ENCODE peak calls at places on chromosome 3, in nine cellular contexts. One of them, this sample, is unnamed. For H3K4me1, the result is how much of the 10 kb centered on the place peaks cover.

GRCh38 chr3:87614998-87615397 is 338.6 kb upstream of the POU1F1 start:
- DNase-seq in prostate gland: no peak
- DNase-seq in adrenal gland: no peak
- DNase-seq in tibial nerve: no peak
- DNase-seq in heart left ventricle: no peak
- DNase-seq in sigmoid colon: no peak
- DNase-seq in HCT116: no peak
- DNase-seq in stomach: no peak
- DNase-seq in IMR-90: no peak
- DNase-seq in this sample: no peak

GRCh38 chr3:72639736-72640135 is 208.5 kb downstream of the SHQ1 start:
- DNase-seq in prostate gland: no peak
- DNase-seq in adrenal gland: no peak
- DNase-seq in tibial nerve: no peak
- DNase-seq in heart left ventricle: no peak
- DNase-seq in sigmoid colon: no peak
- DNase-seq in HCT116: no peak
- DNase-seq in stomach: no peak
- DNase-seq in IMR-90: no peak
- DNase-seq in this sample: no peak

GRCh38 chr3:66472313-66473134 is 28.3 kb downstream of the LRIG1 start:
- DNase-seq in prostate gland: peak
- DNase-seq in adrenal gland: no peak
- DNase-seq in tibial nerve: no peak
- DNase-seq in heart left ventricle: no peak
- DNase-seq in sigmoid colon: no peak
- DNase-seq in HCT116: no peak
- DNase-seq in stomach: no peak
- DNase-seq in IMR-90: peak
- DNase-seq in this sample: no peak

GRCh38 chr3:138950006-138950644 is 3.1 kb downstream of the FOXL2NB start:
- DNase-seq in prostate gland: no peak
- DNase-seq in adrenal gland: no peak
- DNase-seq in tibial nerve: no peak
- DNase-seq in heart left ventricle: no peak
- DNase-seq in sigmoid colon: no peak
- DNase-seq in HCT116: no peak
- DNase-seq in stomach: no peak
- DNase-seq in IMR-90: peak
- DNase-seq in this sample: no peak

GRCh38 chr3:56303508-56303907 is 164.8 kb downstream of the ERC2 start:
- DNase-seq in prostate gland: no peak
- DNase-seq in adrenal gland: no peak
- DNase-seq in tibial nerve: no peak
- DNase-seq in heart left ventricle: no peak
- DNase-seq in sigmoid colon: no peak
- DNase-seq in HCT116: peak
- DNase-seq in stomach: no peak
- DNase-seq in IMR-90: peak
- DNase-seq in this sample: no peak

GRCh38 chr3:42032693-42033349 is 58.3 kb upstream of the TRAK1 start:
- DNase-seq in prostate gland: peak
- DNase-seq in adrenal gland: peak
- DNase-seq in tibial nerve: peak
- DNase-seq in heart left ventricle: peak
- DNase-seq in sigmoid colon: peak
- DNase-seq in HCT116: no peak
- DNase-seq in stomach: peak
- DNase-seq in IMR-90: peak
- DNase-seq in this sample: peak

GRCh38 chr3:148735597-148735996 is 37.9 kb downstream of the AGTR1 start:
- DNase-seq in prostate gland: no peak
- DNase-seq in adrenal gland: no peak
- DNase-seq in tibial nerve: no peak
- DNase-seq in heart left ventricle: no peak
- DNase-seq in sigmoid colon: no peak
- DNase-seq in HCT116: no peak
- DNase-seq in stomach: no peak
- DNase-seq in IMR-90: no peak
- DNase-seq in this sample: no peak

GRCh38 chr3:134798681-134799311 is 3.7 kb downstream of the EPHB1 start:
- DNase-seq in prostate gland: no peak
- DNase-seq in adrenal gland: no peak
- DNase-seq in tibial nerve: no peak
- DNase-seq in heart left ventricle: no peak
- DNase-seq in sigmoid colon: no peak
- DNase-seq in HCT116: no peak
- DNase-seq in stomach: no peak
- DNase-seq in IMR-90: no peak
- DNase-seq in this sample: no peak

GRCh38 chr3:61250784-61251173 is 473 bp downstream of the FHIT start:
- DNase-seq in prostate gland: peak
- DNase-seq in adrenal gland: peak
- DNase-seq in tibial nerve: peak
- DNase-seq in heart left ventricle: peak
- DNase-seq in sigmoid colon: peak
- DNase-seq in HCT116: peak
- DNase-seq in stomach: no peak
- DNase-seq in IMR-90: no peak
- DNase-seq in this sample: peak

GRCh38 chr3:13189639-13190375 is 116.6 kb upstream of the IQSEC1 start:
- DNase-seq in prostate gland: no peak
- DNase-seq in adrenal gland: peak
- DNase-seq in tibial nerve: no peak
- DNase-seq in heart left ventricle: no peak
- DNase-seq in sigmoid colon: peak
- DNase-seq in HCT116: no peak
- DNase-seq in stomach: no peak
- DNase-seq in IMR-90: peak
- DNase-seq in this sample: no peak

GRCh38 chr3:185757176-185757575 is 67.7 kb downstream of the IGF2BP2 start:
- DNase-seq in prostate gland: no peak
- DNase-seq in adrenal gland: no peak
- DNase-seq in tibial nerve: no peak
- DNase-seq in heart left ventricle: no peak
- DNase-seq in sigmoid colon: no peak
- DNase-seq in HCT116: no peak
- DNase-seq in stomach: no peak
- DNase-seq in IMR-90: no peak
- DNase-seq in this sample: no peak

GRCh38 chr3:185760550-185760949 is 64.3 kb downstream of the IGF2BP2 start:
- DNase-seq in prostate gland: no peak
- DNase-seq in adrenal gland: no peak
- DNase-seq in tibial nerve: no peak
- DNase-seq in heart left ventricle: no peak
- DNase-seq in sigmoid colon: no peak
- DNase-seq in HCT116: no peak
- DNase-seq in stomach: no peak
- DNase-seq in IMR-90: no peak
- DNase-seq in this sample: no peak

GRCh38 chr3:185759523-185759922 is 65.3 kb downstream of the IGF2BP2 start:
- DNase-seq in prostate gland: no peak
- DNase-seq in adrenal gland: no peak
- DNase-seq in tibial nerve: no peak
- DNase-seq in heart left ventricle: no peak
- DNase-seq in sigmoid colon: no peak
- DNase-seq in HCT116: no peak
- DNase-seq in stomach: no peak
- DNase-seq in IMR-90: no peak
- DNase-seq in this sample: no peak

GRCh38 chr3:185760091-185760490 is 64.8 kb downstream of the IGF2BP2 start:
- DNase-seq in prostate gland: no peak
- DNase-seq in adrenal gland: no peak
- DNase-seq in tibial nerve: no peak
- DNase-seq in heart left ventricle: no peak
- DNase-seq in sigmoid colon: no peak
- DNase-seq in HCT116: no peak
- DNase-seq in stomach: no peak
- DNase-seq in IMR-90: no peak
- DNase-seq in this sample: no peak

GRCh38 chr3:185758912-185759311 is 65.9 kb downstream of the IGF2BP2 start:
- DNase-seq in prostate gland: no peak
- DNase-seq in adrenal gland: no peak
- DNase-seq in tibial nerve: no peak
- DNase-seq in heart left ventricle: no peak
- DNase-seq in sigmoid colon: no peak
- DNase-seq in HCT116: no peak
- DNase-seq in stomach: no peak
- DNase-seq in IMR-90: no peak
- DNase-seq in this sample: no peak
- H3K4me1 ChIP-seq in prostate gland: under half
- H3K4me1 ChIP-seq in adrenal gland: under half
- H3K4me1 ChIP-seq in tibial nerve: under half
- H3K4me1 ChIP-seq in heart left ventricle: under half
- H3K4me1 ChIP-seq in sigmoid colon: under half
- H3K4me1 ChIP-seq in HCT116: under half
- H3K4me1 ChIP-seq in stomach: under half
- H3K4me1 ChIP-seq in IMR-90: under half
- H3K4me1 ChIP-seq in this sample: under half

DNA sequence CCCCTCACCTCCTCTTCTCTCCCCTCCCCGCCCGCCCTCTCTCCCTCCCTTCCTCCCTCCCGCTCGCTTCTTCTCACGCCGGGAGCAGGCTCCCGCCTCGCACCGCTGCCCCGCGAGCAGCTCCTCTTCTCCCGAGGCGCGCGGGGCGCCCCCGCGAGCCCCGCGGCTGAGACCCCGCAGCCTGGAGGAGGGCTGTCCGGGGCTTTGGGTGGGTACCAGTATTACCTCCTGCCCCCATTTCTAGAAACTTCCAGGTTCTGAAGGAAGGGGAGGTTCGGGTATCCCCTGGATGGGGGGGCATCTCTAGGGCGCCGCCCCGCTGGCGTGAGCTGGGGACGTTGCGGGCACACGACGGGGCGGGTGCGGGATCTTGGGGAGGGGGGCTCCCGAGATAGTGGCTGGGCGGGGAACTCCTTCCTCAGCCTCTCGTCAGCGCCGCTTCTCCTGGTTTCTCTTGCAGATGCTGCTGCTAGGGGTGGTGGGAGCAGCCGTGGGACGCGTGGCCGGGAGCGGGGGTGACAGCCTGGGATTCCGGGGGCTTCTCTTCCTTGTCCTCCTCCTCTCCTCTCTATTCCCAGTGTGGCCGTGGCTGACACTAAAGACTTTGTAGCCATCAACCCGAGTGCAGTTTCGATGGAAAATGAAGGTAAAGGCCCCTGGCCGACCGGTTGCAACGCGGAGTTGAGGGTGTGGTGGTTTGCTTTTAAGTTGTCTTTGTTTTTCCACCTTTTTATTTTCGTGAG is 417 bp downstream of the ATP2C1 start:
- DNase-seq in prostate gland: peak
- DNase-seq in adrenal gland: peak
- DNase-seq in tibial nerve: no peak
- DNase-seq in heart left ventricle: peak
- DNase-seq in sigmoid colon: peak
- DNase-seq in HCT116: no peak
- DNase-seq in stomach: peak
- DNase-seq in IMR-90: no peak
- DNase-seq in this sample: peak
- TF ChIP-seq POLR2A in prostate gland: no peak
- TF ChIP-seq POLR2A in adrenal gland: no peak
- TF ChIP-seq POLR2A in tibial nerve: no peak
- TF ChIP-seq POLR2A in heart left ventricle: no peak
- TF ChIP-seq POLR2A in sigmoid colon: no peak
- TF ChIP-seq POLR2A in HCT116: no peak
- TF ChIP-seq POLR2A in stomach: no peak
- TF ChIP-seq POLR2A in IMR-90: no peak
- TF ChIP-seq POLR2A in this sample: no peak

DNA sequence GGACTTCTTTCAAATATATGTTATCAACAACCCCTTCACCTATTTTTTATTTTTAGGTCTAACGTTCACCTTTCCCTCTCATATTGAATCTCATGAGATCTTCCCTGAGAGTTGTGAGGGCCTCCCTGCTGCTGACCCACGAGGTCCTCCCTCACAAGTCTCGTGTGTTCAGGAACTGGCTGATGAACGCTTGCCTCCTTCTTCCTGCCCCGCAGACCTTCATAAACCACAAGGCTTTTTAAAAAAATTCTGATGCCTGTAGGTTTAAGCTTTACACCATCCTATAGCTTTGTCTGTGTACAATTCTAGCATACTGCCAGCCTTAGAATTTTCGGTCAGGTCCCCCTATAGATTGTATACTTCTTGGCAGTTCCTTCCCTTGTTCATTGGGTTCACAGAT is 50.5 kb downstream of the CHST2 start:
- DNase-seq in prostate gland: no peak
- DNase-seq in adrenal gland: no peak
- DNase-seq in tibial nerve: no peak
- DNase-seq in heart left ventricle: no peak
- DNase-seq in sigmoid colon: no peak
- DNase-seq in HCT116: no peak
- DNase-seq in stomach: no peak
- DNase-seq in IMR-90: no peak
- DNase-seq in this sample: no peak
- H3K4me3 ChIP-seq in prostate gland: no peak
- H3K4me3 ChIP-seq in adrenal gland: no peak
- H3K4me3 ChIP-seq in tibial nerve: no peak
- H3K4me3 ChIP-seq in heart left ventricle: no peak
- H3K4me3 ChIP-seq in sigmoid colon: no peak
- H3K4me3 ChIP-seq in HCT116: no peak
- H3K4me3 ChIP-seq in stomach: no peak
- H3K4me3 ChIP-seq in IMR-90: no peak
- H3K4me3 ChIP-seq in this sample: no peak

GRCh38 chr3:177445591-177445990 is 248.3 kb upstream of the TBL1XR1 start:
- DNase-seq in prostate gland: no peak
- DNase-seq in adrenal gland: no peak
- DNase-seq in tibial nerve: no peak
- DNase-seq in heart left ventricle: no peak
- DNase-seq in sigmoid colon: no peak
- DNase-seq in HCT116: no peak
- DNase-seq in stomach: no peak
- DNase-seq in IMR-90: no peak
- DNase-seq in this sample: no peak
- H3K4me1 ChIP-seq in prostate gland: under half
- H3K4me1 ChIP-seq in adrenal gland: under half
- H3K4me1 ChIP-seq in tibial nerve: under half
- H3K4me1 ChIP-seq in heart left ventricle: under half
- H3K4me1 ChIP-seq in sigmoid colon: under half
- H3K4me1 ChIP-seq in HCT116: under half
- H3K4me1 ChIP-seq in stomach: under half
- H3K4me1 ChIP-seq in IMR-90: under half
- H3K4me1 ChIP-seq in this sample: under half

GRCh38 chr3:49171119-49171774 is at the start of gene KLHDC8B:
- DNase-seq in prostate gland: peak
- DNase-seq in adrenal gland: peak
- DNase-seq in tibial nerve: peak
- DNase-seq in heart left ventricle: peak
- DNase-seq in sigmoid colon: peak
- DNase-seq in HCT116: peak
- DNase-seq in stomach: peak
- DNase-seq in IMR-90: peak
- DNase-seq in this sample: peak
- TF ChIP-seq POLR2A in prostate gland: peak
- TF ChIP-seq POLR2A in adrenal gland: peak
- TF ChIP-seq POLR2A in tibial nerve: no peak
- TF ChIP-seq POLR2A in heart left ventricle: no peak
- TF ChIP-seq POLR2A in sigmoid colon: peak
- TF ChIP-seq POLR2A in HCT116: peak
- TF ChIP-seq POLR2A in stomach: no peak
- TF ChIP-seq POLR2A in IMR-90: no peak
- TF ChIP-seq POLR2A in this sample: peak

DNA sequence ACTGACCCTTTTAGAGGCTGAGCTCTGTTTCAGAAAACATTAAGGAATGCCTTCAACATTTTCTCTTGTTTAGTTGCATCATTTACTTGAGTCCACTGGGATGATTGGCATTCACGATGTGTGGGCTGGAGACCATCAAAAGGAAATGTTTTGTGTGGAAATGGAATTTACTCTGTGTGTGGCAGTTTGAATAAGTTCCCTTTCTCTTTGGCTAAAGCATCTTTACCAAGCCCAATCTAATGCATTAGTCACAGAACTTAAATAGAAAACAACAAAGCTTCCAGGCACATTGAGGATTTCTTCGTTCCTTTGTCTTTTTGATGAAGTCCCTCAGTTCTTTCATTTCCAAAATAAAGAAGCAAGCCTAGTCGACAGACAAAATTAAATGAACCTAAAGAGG is 633.8 kb upstream of the TGFBR2 start:
- DNase-seq in prostate gland: no peak
- DNase-seq in adrenal gland: no peak
- DNase-seq in tibial nerve: no peak
- DNase-seq in heart left ventricle: no peak
- DNase-seq in sigmoid colon: no peak
- DNase-seq in HCT116: no peak
- DNase-seq in stomach: no peak
- DNase-seq in IMR-90: peak
- DNase-seq in this sample: no peak
- H3K4me3 ChIP-seq in prostate gland: no peak
- H3K4me3 ChIP-seq in adrenal gland: no peak
- H3K4me3 ChIP-seq in tibial nerve: no peak
- H3K4me3 ChIP-seq in heart left ventricle: no peak
- H3K4me3 ChIP-seq in sigmoid colon: no peak
- H3K4me3 ChIP-seq in HCT116: no peak
- H3K4me3 ChIP-seq in stomach: no peak
- H3K4me3 ChIP-seq in IMR-90: no peak
- H3K4me3 ChIP-seq in this sample: no peak

This sample was measured in right lobe of liver.